ENCODE peak calls at places on chromosomes 4 and X, in five cellular contexts. T is Peyer's patch, D is AG04450, K is HCT116, S is endothelial cell of umbilical vein. C is an unnamed sample.

GRCh38 chrX:7316280-7316679 is 168.3 kb upstream of the PUDP start:
- DNase-seq in T (no peak), D (no peak), K (no peak), S (no peak), C (no peak)

GRCh38 chr4:71377561-71377960 is 38.7 kb downstream of the SLC4A4 start:
- DNase-seq in T (no peak), D (peak; percentile 74), K (no peak), S (peak; percentile 13), C (peak; percentile 66)

GRCh38 chr4:53583513-53583912 is 7.8 kb downstream of the LNX1 start:
- DNase-seq in T (no peak), D (no peak), K (no peak), S (no peak), C (no peak)

GRCh38 chr4:123397276-123398150 is 918 bp downstream of the SPRY1 start:
- DNase-seq in T (peak; percentile 76), D (no peak), K (peak; percentile 47), S (peak; percentile 73), C (peak; percentile 26)

GRCh38 chr4:8251110-8251883 is 18.3 kb upstream of the HTRA3 start:
- DNase-seq in T (no peak), D (no peak), K (no peak), S (no peak), C (no peak)

GRCh38 chr4:3689576-3690551 is 76.3 kb upstream of the ADRA2C start:
- DNase-seq in T (peak; percentile 37), D (no peak), K (no peak), S (no peak), C (no peak)

GRCh38 chrX:18885317-18886004 is 98.5 kb downstream of the PHKA2 start:
- DNase-seq in T (no peak), D (no peak), K (no peak), S (peak; percentile 31), C (no peak)

GRCh38 chr4:81565137-81565870 is 93.6 kb upstream of the RASGEF1B start:
- DNase-seq in T (peak; percentile 72), D (no peak), K (no peak), S (no peak), C (no peak)

GRCh38 chr4:187798385-187798784 is 197.2 kb upstream of the ZFP42 start:
- DNase-seq in T (no peak), D (no peak), K (no peak), S (no peak), C (no peak)

GRCh38 chrX:54920610-54921426 is at the start of gene TRO:
- DNase-seq in T (no peak), D (no peak), K (no peak), S (no peak), C (no peak)

GRCh38 chrX:18099745-18100144 is 120.9 kb downstream of the BEND2 start:
- DNase-seq in T (no peak), D (no peak), K (no peak), S (no peak), C (peak; percentile 12)

GRCh38 chr4:121989715-121990114 is 37.9 kb upstream of the TRPC3 start:
- DNase-seq in T (no peak), D (no peak), K (peak; percentile 56), S (peak; percentile 24), C (no peak)

DNA sequence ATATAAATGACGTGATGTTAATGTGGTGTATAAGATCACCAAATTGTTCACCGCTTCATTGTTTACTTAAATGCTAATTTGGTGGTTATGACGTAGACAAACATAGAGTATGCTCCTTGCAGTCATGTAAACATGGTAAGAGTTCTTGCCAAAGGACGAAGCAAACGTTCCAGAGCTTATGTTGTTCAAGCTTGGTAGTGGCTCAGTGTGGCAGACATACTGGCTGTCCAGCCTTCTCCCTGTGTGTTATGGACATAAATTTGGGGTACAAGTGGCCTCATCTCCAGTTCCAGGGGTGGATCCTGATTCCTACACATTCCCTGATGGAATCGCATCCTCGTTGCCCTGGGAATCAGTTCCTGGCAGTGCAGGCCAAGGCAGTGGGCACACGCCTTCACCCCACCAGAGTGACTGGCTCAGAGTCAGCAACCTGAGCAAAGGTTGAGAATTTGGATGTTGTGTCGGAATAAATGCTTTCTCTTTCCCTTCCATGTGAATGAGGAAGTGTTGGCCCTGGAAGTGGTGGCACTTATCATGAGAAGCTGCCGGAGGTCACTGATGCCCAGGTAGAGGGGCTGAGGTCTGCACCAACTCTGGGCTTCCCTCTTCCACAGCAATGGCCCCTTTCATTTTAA is 25.4 kb downstream of the F11 start:
- DNase-seq in T (no peak), D (no peak), K (no peak), S (no peak), C (no peak)
- H3K27ac ChIP-seq in T (no peak overlapping the region), D (no peak overlapping the region), K (no peak overlapping the region), S (no peak overlapping the region), C (no peak overlapping the region)

GRCh38 chrX:153334654-153335295 is 822 bp downstream of the ZNF275 start:
- DNase-seq in T (no peak), D (no peak), K (no peak), S (no peak), C (no peak)

GRCh38 chrX:153333821-153334653 is at the start of gene ZNF275:
- DNase-seq in T (peak; percentile 90), D (peak; percentile 24), K (peak; percentile 21), S (peak; percentile 72), C (no peak)

GRCh38 chrX:153336988-153337387 is 3.0 kb downstream of the ZNF275 start:
- DNase-seq in T (no peak), D (no peak), K (no peak), S (no peak), C (no peak)

GRCh38 chrX:153336128-153336894 is 2.4 kb downstream of the ZNF275 start:
- DNase-seq in T (no peak), D (no peak), K (no peak), S (no peak), C (no peak)

GRCh38 chrX:153333271-153333670 is 682 bp upstream of the ZNF275 start:
- DNase-seq in T (no peak), D (no peak), K (no peak), S (no peak), C (no peak)
- H3K27ac ChIP-seq in T (no peak overlapping the region), D (no peak overlapping the region), K (no peak overlapping the region), S (no peak overlapping the region), C (no peak overlapping the region)

DNA sequence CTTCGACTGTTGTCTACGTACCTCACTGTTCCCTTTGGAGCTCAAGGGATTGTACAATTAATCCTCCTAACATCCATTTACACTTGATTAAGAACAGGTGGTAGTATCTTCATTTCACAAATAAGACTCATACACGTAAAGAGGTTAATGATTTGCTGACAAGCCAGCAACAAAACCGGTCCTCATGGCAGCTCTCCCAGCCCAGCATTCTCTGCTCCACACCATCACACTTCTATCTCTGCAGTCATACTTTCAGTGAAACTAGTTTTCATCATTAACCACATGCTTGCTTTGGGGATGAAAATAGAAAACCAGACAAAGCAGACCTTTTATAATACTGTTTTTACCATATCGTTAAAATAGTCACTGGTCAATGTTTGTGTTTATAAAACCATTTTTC is 28.7 kb upstream of the CASK start:
- DNase-seq in T (no peak), D (no peak), K (no peak), S (no peak), C (no peak)
- H3K27ac ChIP-seq in T (no peak overlapping the region), D (no peak overlapping the region), K (no peak overlapping the region), S (no peak overlapping the region), C (no peak overlapping the region)

GRCh38 chr4:168387091-168387490 is 68.5 kb upstream of the DDX60 start:
- DNase-seq in T (no peak), D (no peak), K (no peak), S (peak; percentile 89), C (no peak)

GRCh38 chr4:168383510-168383909 is 65.0 kb upstream of the DDX60 start:
- DNase-seq in T (no peak), D (no peak), K (no peak), S (no peak), C (no peak)

GRCh38 chr4:168386002-168386401 is 67.5 kb upstream of the DDX60 start:
- DNase-seq in T (no peak), D (no peak), K (no peak), S (peak; percentile 91), C (no peak)

GRCh38 chr4:168384437-168385141 is 66.0 kb upstream of the DDX60 start:
- DNase-seq in T (no peak), D (no peak), K (no peak), S (peak; percentile 96), C (no peak)

DNA sequence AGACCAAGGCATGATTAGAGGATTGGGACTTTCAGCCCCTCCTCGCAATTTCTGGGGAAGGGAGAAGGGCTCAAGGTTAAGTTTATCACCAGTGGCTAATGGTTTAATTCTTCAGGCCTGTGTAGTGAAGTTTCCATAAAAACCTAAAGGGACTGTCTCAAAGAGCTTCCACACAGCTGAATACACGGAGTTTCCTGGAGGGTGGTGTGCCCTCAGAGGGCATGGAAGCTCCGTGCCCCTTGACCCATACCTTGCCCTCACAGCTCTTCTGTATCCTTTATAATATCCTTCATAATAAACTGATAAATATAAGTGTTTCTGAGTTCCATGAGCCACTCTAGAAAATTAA is 66.6 kb upstream of the DDX60 start:
- DNase-seq in T (no peak), D (no peak), K (no peak), S (no peak), C (no peak)
- H3K27ac ChIP-seq in T (no peak overlapping the region), D (no peak overlapping the region), K (no peak overlapping the region), S (peak overlapping the region; percentile 58), C (no peak overlapping the region)

GRCh38 chr4:2243682-2244380 is 1.9 kb upstream of the HAUS3 start:
- DNase-seq in T (no peak), D (no peak), K (no peak), S (no peak), C (no peak)

GRCh38 chr4:2247128-2248043 is 5.5 kb upstream of the HAUS3 start:
- DNase-seq in T (no peak), D (no peak), K (no peak), S (no peak), C (no peak)

GRCh38 chr4:2246384-2247127 is 4.6 kb upstream of the HAUS3 start:
- DNase-seq in T (no peak), D (no peak), K (no peak), S (no peak), C (no peak)

GRCh38 chr4:2245787-2246275 is 3.9 kb upstream of the HAUS3 start:
- DNase-seq in T (no peak), D (no peak), K (no peak), S (no peak), C (no peak)

GRCh38 chr4:2244947-2245786 is 3.2 kb upstream of the HAUS3 start:
- DNase-seq in T (no peak), D (no peak), K (no peak), S (no peak), C (no peak)
- H3K27ac ChIP-seq in T (no peak overlapping the region), D (peak overlapping the region; percentile 24), K (no peak overlapping the region), S (no peak overlapping the region), C (no peak overlapping the region)

C was measured in epithelial cell of prostate.